ENCODE peak calls at places on chromosomes 1 and 21, in eight cellular contexts. M is RWPE1, K is AG04450, H is uterus, D is choroid plexus epithelial cell, Y is Peyer's patch, V is cardiac muscle cell, W is sigmoid colon. O is an unnamed sample.

GRCh38 chr1:11831945-11832725 is 15.4 kb downstream of the NPPA start:
- DNase-seq in W (peak; percentile 55), Y (no peak), H (no peak), V (no peak), D (no peak), K (no peak), M (no peak), O (no peak)

GRCh38 chr1:162193201-162193600 is 123.7 kb downstream of the NOS1AP start:
- DNase-seq in V (no peak), W (no peak), D (no peak), M (no peak), Y (no peak), H (no peak), K (no peak), O (no peak)

GRCh38 chr1:231487019-231487418 is 41.5 kb upstream of the TSNAX start:
- DNase-seq in W (no peak), D (peak; percentile 75), M (no peak), Y (no peak), H (no peak), V (peak; percentile 81), K (peak; percentile 60), O (no peak)

GRCh38 chr1:225873281-225873850 is 8.8 kb downstream of the TMEM63A start:
- DNase-seq in K (no peak), D (no peak), Y (no peak), V (no peak), H (no peak), W (no peak), M (no peak), O (no peak)

GRCh38 chr1:110083453-110084225 is 13.2 kb upstream of the ALX3 start:
- DNase-seq in H (no peak), W (no peak), M (no peak), K (no peak), D (no peak), V (no peak), Y (no peak), O (peak; percentile 14)

GRCh38 chr1:205923663-205924435 is 19.4 kb downstream of the SLC26A9 start:
- DNase-seq in V (no peak), H (no peak), W (peak; percentile 40), K (no peak), Y (no peak), M (no peak), D (no peak), O (no peak)

GRCh38 chr1:10389271-10389973 is 9.4 kb upstream of the PGD start:
- DNase-seq in M (no peak), H (no peak), Y (no peak), W (no peak), K (no peak), D (no peak), V (no peak), O (no peak)

GRCh38 chr1:235272851-235273250 is 55.1 kb downstream of the ARID4B start:
- DNase-seq in H (no peak), K (no peak), Y (no peak), W (no peak), D (no peak), M (no peak), V (no peak), O (no peak)

GRCh38 chr1:59718989-59719360 is 95.8 kb upstream of the HOOK1 start:
- DNase-seq in K (no peak), D (no peak), H (no peak), W (no peak), V (no peak), M (no peak), Y (no peak), O (no peak)

GRCh38 chr1:155321577-155322497 is 1.1 kb downstream of the RUSC1 start:
- DNase-seq in W (peak; percentile 77), M (no peak), K (no peak), Y (no peak), H (peak; percentile 28), D (no peak), V (no peak), O (peak; percentile 19)

GRCh38 chr1:2212542-2213491 is 15.3 kb upstream of the SKI start:
- DNase-seq in H (peak; percentile 97), Y (peak; percentile 92), D (peak; percentile 98), K (peak; percentile 90), V (peak; percentile 98), W (peak; percentile 97), M (peak; percentile 86), O (peak; percentile 71)

GRCh38 chr21:15775291-15775690 is 45.5 kb downstream of the USP25 start:
- DNase-seq in Y (no peak), W (no peak), V (no peak), H (no peak), M (no peak), D (no peak), K (no peak), O (no peak)

GRCh38 chr1:43849670-43850069 is 83.9 kb upstream of the ARTN start:
- DNase-seq in D (no peak), M (no peak), Y (no peak), K (no peak), V (no peak), H (no peak), W (no peak), O (no peak)

GRCh38 chr1:201362906-201363305 is 14.6 kb downstream of the TNNT2 start:
- DNase-seq in K (no peak), V (no peak), W (no peak), D (no peak), H (no peak), M (no peak), Y (peak; percentile 34), O (no peak)

GRCh38 chr1:200890818-200891773 is 3.6 kb upstream of the INAVA start:
- DNase-seq in V (peak; percentile 52), W (peak; percentile 62), M (peak; percentile 67), Y (peak; percentile 83), D (peak; percentile 36), K (no peak), H (no peak), O (peak; percentile 20)

GRCh38 chr1:14479865-14480264 is 118.6 kb upstream of the KAZN start:
- DNase-seq in M (no peak), V (no peak), H (no peak), K (no peak), D (no peak), W (no peak), Y (no peak), O (no peak)

GRCh38 chr1:53115403-53116306 is 26.8 kb downstream of the SLC1A7 start:
- DNase-seq in W (no peak), V (peak; percentile 89), K (no peak), H (no peak), D (peak; percentile 44), Y (no peak), M (no peak), O (no peak)

GRCh38 chr1:7921766-7922165 is 18.9 kb downstream of the TNFRSF9 start:
- DNase-seq in V (no peak), W (no peak), Y (no peak), K (no peak), M (no peak), H (no peak), D (no peak), O (no peak)

GRCh38 chr1:12454406-12455391 is 163.3 kb downstream of the DHRS3 start:
- DNase-seq in W (peak; percentile 80), Y (no peak), K (no peak), D (peak; percentile 84), M (no peak), V (peak; percentile 82), H (peak; percentile 42), O (no peak)

GRCh38 chr1:239944666-239945065 is 147.0 kb upstream of the FMN2 start:
- DNase-seq in H (no peak), K (no peak), Y (no peak), V (no peak), D (no peak), W (no peak), M (no peak), O (no peak)

GRCh38 chr1:43836267-43836951 is 97.2 kb upstream of the ARTN start:
- DNase-seq in H (no peak), K (no peak), W (peak; percentile 76), V (peak; percentile 14), D (no peak), M (peak; percentile 84), Y (peak; percentile 79), O (peak; percentile 92)

GRCh38 chr1:208782186-208782585 is 538.0 kb upstream of the PLXNA2 start:
- DNase-seq in D (no peak), Y (no peak), V (no peak), W (no peak), M (no peak), H (no peak), K (no peak), O (no peak)

GRCh38 chr1:119012383-119012782 is 24.2 kb upstream of the TBX15 start:
- DNase-seq in M (no peak), V (no peak), D (no peak), Y (no peak), K (no peak), W (no peak), H (no peak), O (no peak)

GRCh38 chr1:56939209-56939608 is 26.6 kb downstream of the C8B start:
- DNase-seq in V (no peak), K (no peak), Y (no peak), D (no peak), W (no peak), H (no peak), M (no peak), O (no peak)

GRCh38 chr1:31937300-31938183 is 626 bp downstream of the PTP4A2 start:
- DNase-seq in W (peak; percentile 92), Y (peak; percentile 87), H (peak; percentile 84), D (peak; percentile 72), M (peak; percentile 44), K (no peak), V (peak; percentile 81), O (peak; percentile 80)

GRCh38 chr21:44800971-44801467 is 601 bp downstream of the UBE2G2 start:
- DNase-seq in V (peak; percentile 33), D (peak; percentile 46), M (peak; percentile 59), W (no peak), Y (no peak), K (no peak), H (no peak), O (peak; percentile 26)
- TF ChIP-seq CTCF in V (peak; percentile 29), D (peak; percentile 54), M (peak; percentile 57), W (no peak), Y (peak; percentile 49), K (peak; percentile 28), H (no peak), O (peak; percentile 52)

GRCh38 chr1:29706936-29707335 is 470.6 kb downstream of the PTPRU start:
- DNase-seq in Y (no peak), H (no peak), V (peak; percentile 73), K (no peak), D (peak; percentile 54), W (no peak), M (peak; percentile 68), O (peak; percentile 54)
- TF ChIP-seq CTCF in Y (peak; percentile 7), H (no peak), V (peak; percentile 66), K (peak; percentile 72), D (peak; percentile 61), W (no peak), M (peak; percentile 57), O (no peak)

GRCh38 chr1:24286246-24287010 is 32.7 kb upstream of the GRHL3 start:
- DNase-seq in D (no peak), W (no peak), H (no peak), Y (no peak), M (no peak), V (no peak), K (no peak), O (no peak)
- TF ChIP-seq CTCF in D (no peak), W (no peak), H (no peak), Y (no peak), M (no peak), V (no peak), K (no peak), O (no peak)

DNA sequence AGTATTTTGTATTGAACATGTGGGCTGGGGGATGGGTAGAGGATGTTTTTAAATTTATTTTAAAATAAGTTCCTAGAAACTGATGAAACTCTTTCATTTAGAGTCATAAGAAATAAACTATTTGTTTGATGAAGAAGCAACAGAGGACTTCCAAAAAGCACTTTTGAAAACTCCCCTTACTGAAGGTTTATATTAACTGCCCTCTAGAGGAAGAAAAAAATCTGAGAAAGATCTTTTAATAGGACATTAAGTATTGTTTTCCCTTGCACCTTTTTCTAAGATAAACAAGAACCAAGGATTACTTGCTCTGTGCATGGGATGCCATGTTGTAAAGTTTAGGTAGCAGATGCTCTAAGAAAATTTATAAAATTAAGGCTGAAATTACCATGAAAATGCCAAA is 14.1 kb downstream of the DISP1 start:
- DNase-seq in H (no peak), K (no peak), W (no peak), D (no peak), V (no peak), M (no peak), Y (no peak), O (no peak)
- TF ChIP-seq CTCF in H (peak; percentile 7), K (peak; percentile 24), W (no peak), D (no peak), V (no peak), M (peak; percentile 33), Y (no peak), O (peak; percentile 31)